ENCODE peak calls at places on chromosomes 16 and 17, in six cellular contexts. V, F, X, U, Y and N are unnamed samples. For H3K4me1, the result is how much of the 10 kb centered on the place peaks cover.

GRCh38 chr17:80224098-80224497 is 3.9 kb downstream of the SLC26A11 start:
- DNase-seq in V (no peak), F (no peak), X (no peak), U (no peak), Y (no peak), N (no peak)

GRCh38 chr16:75209944-75210343 is 3.0 kb upstream of the CTRB2 start:
- DNase-seq in V (no peak), F (no peak), X (no peak), U (no peak), Y (no peak), N (no peak)

GRCh38 chr16:54414671-54415070 is 128.1 kb upstream of the IRX3 start:
- DNase-seq in V (no peak), F (no peak), X (no peak), U (no peak), Y (no peak), N (no peak)

GRCh38 chr17:1880851-1881630 is 51.2 kb downstream of the RPA1 start:
- DNase-seq in V (no peak), F (no peak), X (no peak), U (no peak), Y (no peak), N (no peak)

GRCh38 chr17:1919206-1919605 is 89.4 kb downstream of the RPA1 start:
- DNase-seq in V (no peak), F (no peak), X (no peak), U (no peak), Y (no peak), N (no peak)

GRCh38 chr17:54085934-54086333 is 263.2 kb downstream of the KIF2B start:
- DNase-seq in V (no peak), F (no peak), X (no peak), U (no peak), Y (no peak), N (no peak)

GRCh38 chr17:43814714-43815113 is 18.2 kb downstream of the MPP3 start:
- DNase-seq in V (no peak), F (no peak), X (no peak), U (no peak), Y (peak), N (no peak)

GRCh38 chr16:79599837-79600635 is 501 bp downstream of the MAF start:
- DNase-seq in V (no peak), F (peak), X (peak), U (peak), Y (peak), N (peak)

GRCh38 chr16:19781196-19781595 is 63.1 kb downstream of the IQCK start:
- DNase-seq in V (peak), F (no peak), X (no peak), U (no peak), Y (no peak), N (no peak)

GRCh38 chr16:86667035-86667434 is 88.7 kb downstream of the FOXL1 start:
- DNase-seq in V (peak), F (no peak), X (no peak), U (no peak), Y (no peak), N (no peak)

GRCh38 chr16:65024649-65025243 is 97.1 kb downstream of the CDH11 start:
- DNase-seq in V (no peak), F (no peak), X (no peak), U (no peak), Y (no peak), N (no peak)

GRCh38 chr17:49565948-49566491 is 9.7 kb upstream of the NXPH3 start:
- DNase-seq in V (peak), F (no peak), X (peak), U (peak), Y (no peak), N (no peak)

GRCh38 chr16:53053967-53054669 is 673 bp upstream of the CHD9 start:
- DNase-seq in V (no peak), F (no peak), X (peak), U (peak), Y (peak), N (peak)

GRCh38 chr16:70676571-70677498 is 9.0 kb downstream of the MTSS2 start:
- DNase-seq in V (no peak), F (no peak), X (no peak), U (no peak), Y (no peak), N (no peak)

GRCh38 chr17:37368577-37368976 is 7.2 kb upstream of the C17orf78 start:
- DNase-seq in V (no peak), F (no peak), X (no peak), U (no peak), Y (no peak), N (no peak)

GRCh38 chr17:28616281-28616680 is 2.3 kb upstream of the RSKR start:
- DNase-seq in V (no peak), F (no peak), X (no peak), U (no peak), Y (no peak), N (no peak)

GRCh38 chr17:78454346-78454745 is 75.9 kb downstream of the PGS1 start:
- DNase-seq in V (no peak), F (no peak), X (no peak), U (no peak), Y (no peak), N (no peak)

GRCh38 chr17:2851615-2852014 is 55.4 kb downstream of the RAP1GAP2 start:
- DNase-seq in V (no peak), F (no peak), X (no peak), U (no peak), Y (no peak), N (no peak)

GRCh38 chr17:1229354-1229890 is 40.8 kb upstream of the BHLHA9 start:
- DNase-seq in V (peak), F (no peak), X (peak), U (peak), Y (no peak), N (peak)

GRCh38 chr17:67672592-67672991 is 45.1 kb upstream of the NOL11 start:
- DNase-seq in V (no peak), F (no peak), X (no peak), U (no peak), Y (no peak), N (no peak)

GRCh38 chr16:88533381-88533831 is 36.8 kb upstream of the ZC3H18 start:
- DNase-seq in V (no peak), F (no peak), X (no peak), U (peak), Y (no peak), N (peak)

GRCh38 chr17:17091276-17091675 is 49.0 kb downstream of the MPRIP start:
- DNase-seq in V (no peak), F (no peak), X (no peak), U (no peak), Y (no peak), N (no peak)

GRCh38 chr16:78140818-78141466 is 41.5 kb downstream of the WWOX start:
- DNase-seq in V (no peak), F (no peak), X (no peak), U (no peak), Y (no peak), N (no peak)

GRCh38 chr16:56038564-56039098 is 152.7 kb upstream of the GNAO1 start:
- DNase-seq in V (no peak), F (no peak), X (no peak), U (no peak), Y (no peak), N (no peak)

GRCh38 chr16:89815639-89816348 is 653 bp downstream of the FANCA start:
- DNase-seq in V (no peak), F (no peak), X (no peak), U (no peak), Y (peak), N (no peak)

GRCh38 chr16:23999663-24000062 is 163.9 kb downstream of the PRKCB start:
- DNase-seq in V (no peak), F (no peak), X (no peak), U (no peak), Y (no peak), N (no peak)

GRCh38 chr17:9419932-9420453 is 155.6 kb downstream of the STX8 start:
- DNase-seq in V (no peak), F (no peak), X (no peak), U (no peak), Y (no peak), N (no peak)

GRCh38 chr17:77727216-77727615 is 231.3 kb upstream of the TNRC6C start:
- DNase-seq in V (no peak), F (no peak), X (no peak), U (no peak), Y (no peak), N (no peak)

GRCh38 chr16:69171325-69172095 is 15.5 kb upstream of the SNTB2 start:
- DNase-seq in V (no peak), F (no peak), X (no peak), U (no peak), Y (no peak), N (no peak)

GRCh38 chr16:50300942-50301625 is 34.7 kb downstream of the ADCY7 start:
- DNase-seq in V (no peak), F (no peak), X (peak), U (peak), Y (no peak), N (no peak)

GRCh38 chr17:47257651-47258339 is 4.2 kb downstream of the ITGB3 start:
- DNase-seq in V (no peak), F (no peak), X (no peak), U (no peak), Y (no peak), N (no peak)

GRCh38 chr16:75703341-75703740 is 2.1 kb upstream of the DUXB start:
- DNase-seq in V (no peak), F (no peak), X (no peak), U (no peak), Y (no peak), N (no peak)

GRCh38 chr17:14245629-14246028 is 9.0 kb upstream of the CDRT15 start:
- DNase-seq in V (no peak), F (no peak), X (no peak), U (no peak), Y (no peak), N (no peak)

GRCh38 chr16:78648517-78648916 is 549.1 kb downstream of the WWOX start:
- DNase-seq in V (no peak), F (no peak), X (no peak), U (no peak), Y (no peak), N (no peak)

GRCh38 chr17:72648702-72649101 is 443.8 kb downstream of the SLC39A11 start:
- DNase-seq in V (no peak), F (no peak), X (no peak), U (no peak), Y (no peak), N (no peak)

DNA sequence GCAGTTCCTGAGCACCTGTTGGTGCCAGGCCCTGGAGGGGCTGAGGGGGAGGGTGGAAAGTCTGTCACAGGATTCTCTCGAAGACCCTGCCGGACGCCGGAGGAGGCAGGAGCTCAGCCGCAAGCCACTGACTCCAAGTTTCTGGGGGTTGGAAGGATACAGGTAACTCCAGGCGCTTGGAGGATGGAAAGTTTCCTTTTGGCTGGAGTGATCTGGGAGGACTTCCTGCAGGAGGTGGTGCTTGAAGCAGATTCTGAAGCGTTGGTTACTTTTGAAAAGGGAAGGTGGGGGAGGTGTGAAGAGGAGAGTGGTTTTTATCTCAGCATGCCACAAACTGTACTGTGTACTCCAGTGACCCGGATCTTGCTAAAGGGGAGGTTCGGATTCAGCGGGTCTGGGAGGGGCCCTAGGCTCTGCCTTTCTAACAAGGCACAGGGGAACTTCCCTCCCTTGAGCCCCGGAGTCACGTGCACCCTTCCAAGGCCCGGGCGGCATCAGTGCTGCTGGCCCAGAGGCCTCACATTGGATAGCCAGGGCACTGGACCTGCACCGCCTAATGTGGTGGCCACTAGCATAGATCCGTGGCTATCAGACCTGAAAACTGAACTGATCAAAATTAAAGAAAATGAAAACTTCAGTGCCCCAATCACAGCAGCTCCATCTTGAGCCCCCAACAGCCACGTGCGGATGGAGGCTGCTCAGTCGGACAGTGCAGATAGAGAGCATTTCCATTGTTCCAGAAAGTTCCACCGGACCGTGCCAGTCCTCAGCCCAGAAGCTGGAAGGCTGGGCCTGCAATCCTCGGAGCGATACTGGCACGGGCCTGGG is 42.2 kb upstream of the GSE1 start:
- DNase-seq in V (peak), F (no peak), X (peak), U (peak), Y (no peak), N (no peak)
- H3K4me1 ChIP-seq in V (under half), F (under half), X (half or more), U (half or more), Y (under half), N (half or more)

DNA sequence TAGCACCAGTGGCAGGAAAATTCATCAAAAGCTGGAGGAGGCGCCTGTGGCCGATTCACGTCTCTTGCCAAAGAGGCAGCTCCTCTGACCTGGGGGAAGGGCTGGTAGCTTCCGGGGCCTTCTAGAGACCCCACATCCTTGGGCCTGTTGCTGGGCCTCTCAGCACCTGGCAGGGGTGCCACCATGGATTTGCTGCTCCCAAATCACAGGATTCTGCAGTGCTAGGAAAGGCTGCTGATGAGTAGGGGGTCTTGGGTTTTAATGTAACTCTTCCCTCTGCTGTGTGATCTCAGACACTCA is 11.5 kb upstream of the CBFB start:
- DNase-seq in V (no peak), F (no peak), X (no peak), U (no peak), Y (no peak), N (no peak)
- H3K4me1 ChIP-seq in V (under half), F (under half), X (under half), U (under half), Y (under half), N (under half)

DNA sequence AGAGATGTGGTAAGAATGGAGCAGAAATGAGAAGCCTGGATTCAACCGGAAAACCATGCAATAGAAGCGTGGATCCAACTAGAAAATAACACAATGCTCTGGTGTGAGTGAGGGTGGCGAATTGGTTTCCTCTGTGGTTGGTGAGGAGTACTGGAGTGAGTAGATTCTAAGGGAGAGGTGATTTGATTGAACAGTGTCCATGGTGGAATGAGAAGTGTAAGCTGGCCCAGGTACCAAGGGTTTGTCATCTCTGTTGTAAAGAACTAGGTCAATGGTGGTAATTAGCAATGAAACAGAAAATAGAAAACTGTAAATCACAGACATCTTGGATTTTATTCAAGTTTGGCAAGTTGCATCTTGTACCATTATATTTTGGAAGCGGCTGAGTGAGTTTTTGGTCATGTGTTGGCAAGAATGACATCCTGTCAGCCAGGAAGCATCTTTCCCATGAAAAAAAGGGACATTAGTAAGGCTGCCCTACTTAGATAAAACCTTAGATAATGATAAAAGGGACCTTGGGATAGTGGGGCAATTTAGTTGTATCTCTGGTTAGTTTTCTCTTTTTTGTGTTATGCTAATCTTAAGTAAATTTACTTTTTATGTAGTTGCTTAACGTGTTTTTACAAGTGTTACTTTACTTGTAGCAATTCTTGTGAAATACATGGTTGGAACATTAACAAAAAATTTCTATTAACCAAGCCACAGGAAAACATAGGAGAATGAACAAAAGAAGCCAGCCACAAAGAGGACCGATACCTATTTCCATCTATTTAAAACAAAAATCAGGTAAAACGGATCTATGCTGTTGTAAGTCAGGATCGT is 20.9 kb downstream of the HSD17B2 start:
- DNase-seq in V (no peak), F (no peak), X (no peak), U (no peak), Y (no peak), N (no peak)
- H3K4me1 ChIP-seq in V (under half), F (under half), X (under half), U (under half), Y (under half), N (under half)

GRCh38 chr16:4899474-4899846 is 37.5 kb downstream of the PPL start:
- DNase-seq in V (no peak), F (no peak), X (no peak), U (no peak), Y (no peak), N (no peak)

GRCh38 chr16:4900036-4900435 is 36.9 kb downstream of the PPL start:
- DNase-seq in V (no peak), F (no peak), X (no peak), U (no peak), Y (no peak), N (no peak)

GRCh38 chr16:4900750-4901149 is 36.2 kb downstream of the PPL start:
- DNase-seq in V (no peak), F (no peak), X (no peak), U (peak), Y (no peak), N (no peak)

GRCh38 chr16:4904108-4904941 is 32.6 kb downstream of the PPL start:
- DNase-seq in V (no peak), F (no peak), X (no peak), U (peak), Y (no peak), N (no peak)

GRCh38 chr16:4902038-4902437 is 34.9 kb downstream of the PPL start:
- DNase-seq in V (no peak), F (no peak), X (no peak), U (no peak), Y (no peak), N (no peak)
- H3K4me1 ChIP-seq in V (under half), F (under half), X (under half), U (under half), Y (under half), N (under half)

GRCh38 chr17:30393911-30394867 is 15.5 kb downstream of the CPD start:
- DNase-seq in V (no peak), F (no peak), X (no peak), U (no peak), Y (no peak), N (no peak)
- H3K4me1 ChIP-seq in V (under half), F (under half), X (under half), U (under half), Y (under half), N (under half)

GRCh38 chr17:81923302-81924260 is 4.0 kb downstream of the MAFG start:
- DNase-seq in V (peak), F (no peak), X (peak), U (peak), Y (peak), N (peak)
- H3K4me1 ChIP-seq in V (under half), F (under half), X (half or more), U (half or more), Y (half or more), N (under half)

DNA sequence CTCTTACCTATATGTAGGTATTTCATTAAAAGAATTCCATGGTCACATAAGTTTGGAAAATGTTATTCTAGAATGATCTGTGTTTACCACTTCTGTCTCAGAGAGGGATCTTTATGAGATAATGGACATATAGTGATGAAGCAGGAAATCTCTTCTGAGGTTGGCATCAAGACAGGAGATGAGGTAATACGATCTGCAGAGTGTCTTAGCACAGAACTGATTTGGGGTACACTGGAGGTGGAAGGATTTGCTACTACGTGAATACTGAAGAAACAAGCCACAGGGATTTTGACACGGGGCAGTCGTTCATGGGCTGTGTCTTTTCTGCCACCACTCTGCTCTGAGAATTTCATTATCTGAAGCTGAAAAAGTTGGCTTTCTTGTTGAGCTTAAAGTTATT is 5.5 kb downstream of the CBFB start:
- DNase-seq in V (no peak), F (no peak), X (no peak), U (no peak), Y (no peak), N (peak)
- H3K4me1 ChIP-seq in V (under half), F (half or more), X (under half), U (half or more), Y (under half), N (half or more)

GRCh38 chr16:84606081-84606875 is 11.6 kb downstream of the COTL1 start:
- DNase-seq in V (no peak), F (no peak), X (no peak), U (no peak), Y (no peak), N (no peak)
- H3K4me1 ChIP-seq in V (half or more), F (half or more), X (under half), U (half or more), Y (under half), N (under half)

GRCh38 chr17:76500745-76501017 is 542 bp downstream of the RHBDF2 start:
- DNase-seq in V (no peak), F (no peak), X (no peak), U (no peak), Y (no peak), N (no peak)
- H3K4me1 ChIP-seq in V (under half), F (under half), X (under half), U (half or more), Y (under half), N (half or more)